ENCODE peak calls at places on chromosome 1, in four cellular contexts. M is T-helper 2 cell, P is NCI-H1092, E is kidney. Y is an unnamed sample.

GRCh38 chr1:2050482-2050792 is 226 bp downstream of the PRKCZ start:
- DNase-seq in E (no peak), M (no peak), P (no peak), Y (no peak)

GRCh38 chr1:205018381-205018780 is 24.6 kb upstream of the CNTN2 start:
- DNase-seq in P (no peak), E (no peak), M (no peak), Y (no peak)

GRCh38 chr1:57086141-57086540 is 120.3 kb upstream of the C8B start:
- DNase-seq in M (no peak), E (no peak), P (peak), Y (no peak)

GRCh38 chr1:187605736-187606135 is 777.0 kb downstream of the PLA2G4A start:
- DNase-seq in M (no peak), P (no peak), E (no peak), Y (no peak)

GRCh38 chr1:10738125-10738746 is 58.2 kb downstream of the CASZ1 start:
- DNase-seq in P (no peak), E (peak), M (no peak), Y (no peak)

GRCh38 chr1:187481581-187482148 is 652.9 kb downstream of the PLA2G4A start:
- DNase-seq in P (no peak), E (no peak), M (no peak), Y (no peak)

GRCh38 chr1:228891134-228892034 is 156.1 kb downstream of the RHOU start:
- DNase-seq in P (no peak), E (no peak), M (no peak), Y (no peak)

GRCh38 chr1:68805097-68805641 is 308.3 kb upstream of the DEPDC1 start:
- DNase-seq in E (no peak), P (no peak), M (no peak), Y (no peak)

GRCh38 chr1:160453443-160453842 is 53.1 kb downstream of the VANGL2 start:
- DNase-seq in E (no peak), M (no peak), P (no peak), Y (no peak)

GRCh38 chr1:1307908-1308755 is at the start of the genes ACAP3 and PUSL1:
- DNase-seq in P (peak), M (peak), E (peak), Y (no peak)

GRCh38 chr1:42952353-42953001 is 6.2 kb downstream of the SLC2A1 start:
- DNase-seq in P (no peak), M (no peak), E (peak), Y (no peak)

GRCh38 chr1:31335007-31335406 is 37.9 kb downstream of the FABP3 start:
- DNase-seq in P (peak), M (no peak), E (no peak), Y (no peak)

GRCh38 chr1:51247499-51247898 is 11.4 kb downstream of the RNF11 start:
- DNase-seq in P (no peak), E (no peak), M (no peak), Y (no peak)

Y was measured in chondrocyte.